ENCODE peak calls at places on chromosomes 7 and 10, in five cellular contexts. K, T, H, A and J are unnamed samples.

GRCh38 chr10:92822060-92822634 is 26.2 kb upstream of the EXOC6 start:
- DNase-seq in K (no peak), T (peak), H (no peak), A (no peak), J (no peak)

GRCh38 chr7:110521357-110521756 is 569.6 kb upstream of the LRRN3 start:
- DNase-seq in K (no peak), T (no peak), H (no peak), A (no peak), J (no peak)

GRCh38 chr7:531777-532176 is 12.1 kb upstream of the PDGFA start:
- DNase-seq in K (no peak), T (no peak), H (no peak), A (no peak), J (no peak)

GRCh38 chr10:8216893-8217292 is 162.4 kb downstream of the GATA3 start:
- DNase-seq in K (no peak), T (no peak), H (no peak), A (no peak), J (no peak)

GRCh38 chr10:106557951-106558733 is 606.4 kb downstream of the SORCS1 start:
- DNase-seq in K (no peak), T (peak), H (no peak), A (no peak), J (no peak)

GRCh38 chr7:22445871-22446270 is 54.1 kb downstream of the STEAP1B start:
- DNase-seq in K (no peak), T (no peak), H (no peak), A (no peak), J (no peak)

GRCh38 chr7:6268909-6269306 is 3.5 kb downstream of the CYTH3 start:
- DNase-seq in K (no peak), T (no peak), H (no peak), A (no peak), J (no peak)

GRCh38 chr7:77791956-77792355 is 6.3 kb downstream of the TMEM60 start:
- DNase-seq in K (no peak), T (peak), H (no peak), A (no peak), J (no peak)

GRCh38 chr10:62887642-62888041 is 71.5 kb upstream of the EGR2 start:
- DNase-seq in K (no peak), T (no peak), H (no peak), A (no peak), J (no peak)

GRCh38 chr7:27096756-27097514 is 1.1 kb upstream of the HOXA1 start:
- DNase-seq in K (peak), T (no peak), H (no peak), A (no peak), J (peak)

GRCh38 chr7:41033526-41033925 is 669.4 kb downstream of the INHBA start:
- DNase-seq in K (no peak), T (peak), H (no peak), A (no peak), J (no peak)

GRCh38 chr10:71893920-71894319 is 42.9 kb upstream of the PSAP start:
- DNase-seq in K (no peak), T (no peak), H (no peak), A (no peak), J (no peak)

GRCh38 chr7:73920406-73921134 is 59.6 kb downstream of the TMEM270 start:
- DNase-seq in K (peak), T (no peak), H (no peak), A (no peak), J (no peak)

GRCh38 chr10:31099664-31100063 is 68.0 kb upstream of the ZNF438 start:
- DNase-seq in K (no peak), T (peak), H (no peak), A (no peak), J (no peak)

GRCh38 chr7:128166603-128167315 is 74.3 kb upstream of the LEP start:
- DNase-seq in K (peak), T (peak), H (no peak), A (no peak), J (no peak)